ENCODE peak calls at places on chromosomes 2 and 18, in ten cellular contexts. One of them, this sample, is unnamed.

GRCh38 chr18:54416459-54416858 is 58.8 kb downstream of the C18orf54 start:
- DNase-seq in IMR-90: peak; percentile 46
- DNase-seq in esophagus squamous epithelium: no peak
- DNase-seq in body of pancreas: no peak
- DNase-seq in A549: no peak
- DNase-seq in spleen: no peak
- DNase-seq in esophagus muscularis mucosa: no peak
- DNase-seq in heart left ventricle: no peak
- DNase-seq in sigmoid colon: no peak
- DNase-seq in vagina: no peak
- DNase-seq in this sample: no peak

GRCh38 chr2:187461294-187462261 is 13.5 kb upstream of the CALCRL start:
- DNase-seq in spleen: no peak
- DNase-seq in A549: no peak
- DNase-seq in esophagus muscularis mucosa: no peak
- DNase-seq in esophagus squamous epithelium: no peak
- DNase-seq in body of pancreas: peak; percentile 55
- DNase-seq in vagina: no peak
- DNase-seq in heart left ventricle: no peak
- DNase-seq in sigmoid colon: no peak
- DNase-seq in IMR-90: no peak
- DNase-seq in this sample: no peak

GRCh38 chr2:97748397-97748796 is 35.0 kb downstream of the ZAP70 start:
- DNase-seq in IMR-90: no peak
- DNase-seq in A549: peak; percentile 51
- DNase-seq in vagina: no peak
- DNase-seq in heart left ventricle: peak; percentile 68
- DNase-seq in body of pancreas: no peak
- DNase-seq in sigmoid colon: no peak
- DNase-seq in spleen: peak; percentile 79
- DNase-seq in esophagus squamous epithelium: no peak
- DNase-seq in esophagus muscularis mucosa: no peak
- DNase-seq in this sample: no peak

GRCh38 chr2:113124181-113124961 is 3.0 kb upstream of the IL1RN start:
- DNase-seq in heart left ventricle: no peak
- DNase-seq in esophagus muscularis mucosa: peak; percentile 80
- DNase-seq in body of pancreas: no peak
- DNase-seq in vagina: no peak
- DNase-seq in sigmoid colon: no peak
- DNase-seq in IMR-90: peak; percentile 17
- DNase-seq in spleen: no peak
- DNase-seq in A549: no peak
- DNase-seq in esophagus squamous epithelium: no peak
- DNase-seq in this sample: peak; percentile 44

GRCh38 chr2:26299488-26300092 is 46.4 kb upstream of the SELENOI start:
- DNase-seq in IMR-90: peak; percentile 68
- DNase-seq in vagina: no peak
- DNase-seq in esophagus muscularis mucosa: no peak
- DNase-seq in body of pancreas: peak; percentile 55
- DNase-seq in esophagus squamous epithelium: no peak
- DNase-seq in sigmoid colon: no peak
- DNase-seq in A549: no peak
- DNase-seq in spleen: no peak
- DNase-seq in heart left ventricle: no peak
- DNase-seq in this sample: no peak

GRCh38 chr2:31937741-31938140 is 73.1 kb downstream of the MEMO1 start:
- DNase-seq in IMR-90: peak; percentile 69
- DNase-seq in A549: no peak
- DNase-seq in body of pancreas: no peak
- DNase-seq in spleen: no peak
- DNase-seq in esophagus squamous epithelium: no peak
- DNase-seq in esophagus muscularis mucosa: no peak
- DNase-seq in sigmoid colon: no peak
- DNase-seq in heart left ventricle: no peak
- DNase-seq in vagina: no peak
- DNase-seq in this sample: no peak

GRCh38 chr2:127678531-127678930 is 3.2 kb upstream of the LIMS2 start:
- DNase-seq in IMR-90: no peak
- DNase-seq in A549: no peak
- DNase-seq in vagina: peak; percentile 79
- DNase-seq in body of pancreas: no peak
- DNase-seq in sigmoid colon: peak; percentile 58
- DNase-seq in esophagus squamous epithelium: no peak
- DNase-seq in esophagus muscularis mucosa: no peak
- DNase-seq in spleen: no peak
- DNase-seq in heart left ventricle: no peak
- DNase-seq in this sample: no peak

GRCh38 chr2:30225131-30225762 is 6.1 kb upstream of the LBH start:
- DNase-seq in spleen: peak; percentile 84
- DNase-seq in sigmoid colon: peak; percentile 84
- DNase-seq in esophagus squamous epithelium: no peak
- DNase-seq in vagina: no peak
- DNase-seq in esophagus muscularis mucosa: no peak
- DNase-seq in A549: no peak
- DNase-seq in heart left ventricle: peak; percentile 43
- DNase-seq in body of pancreas: no peak
- DNase-seq in IMR-90: peak; percentile 87
- DNase-seq in this sample: no peak

GRCh38 chr2:151805961-151806360 is 22.3 kb downstream of the ARL5A start:
- DNase-seq in body of pancreas: no peak
- DNase-seq in sigmoid colon: no peak
- DNase-seq in A549: no peak
- DNase-seq in vagina: no peak
- DNase-seq in esophagus muscularis mucosa: no peak
- DNase-seq in heart left ventricle: no peak
- DNase-seq in spleen: no peak
- DNase-seq in IMR-90: no peak
- DNase-seq in esophagus squamous epithelium: no peak
- DNase-seq in this sample: no peak

GRCh38 chr18:23487738-23488625 is 15.3 kb upstream of the RMC1 start:
- DNase-seq in heart left ventricle: no peak
- DNase-seq in A549: no peak
- DNase-seq in IMR-90: peak; percentile 33
- DNase-seq in esophagus muscularis mucosa: no peak
- DNase-seq in spleen: peak; percentile 85
- DNase-seq in body of pancreas: peak; percentile 17
- DNase-seq in esophagus squamous epithelium: no peak
- DNase-seq in sigmoid colon: no peak
- DNase-seq in vagina: no peak
- DNase-seq in this sample: no peak

GRCh38 chr2:190986221-190986953 is 27.6 kb downstream of the STAT1 start:
- DNase-seq in spleen: no peak
- DNase-seq in vagina: no peak
- DNase-seq in body of pancreas: no peak
- DNase-seq in heart left ventricle: no peak
- DNase-seq in sigmoid colon: no peak
- DNase-seq in esophagus muscularis mucosa: no peak
- DNase-seq in IMR-90: no peak
- DNase-seq in esophagus squamous epithelium: no peak
- DNase-seq in A549: no peak
- DNase-seq in this sample: peak; percentile 30
- TF ChIP-seq POLR2A in spleen: no peak
- TF ChIP-seq POLR2A in vagina: no peak
- TF ChIP-seq POLR2A in body of pancreas: no peak
- TF ChIP-seq POLR2A in heart left ventricle: no peak
- TF ChIP-seq POLR2A in sigmoid colon: no peak
- TF ChIP-seq POLR2A in esophagus muscularis mucosa: no peak
- TF ChIP-seq POLR2A in IMR-90: no peak
- TF ChIP-seq POLR2A in esophagus squamous epithelium: no peak
- TF ChIP-seq POLR2A in A549: no peak
- TF ChIP-seq POLR2A in this sample: no peak

GRCh38 chr2:118718921-118719320 is 128.5 kb downstream of the EN1 start:
- DNase-seq in spleen: no peak
- DNase-seq in esophagus muscularis mucosa: no peak
- DNase-seq in sigmoid colon: no peak
- DNase-seq in esophagus squamous epithelium: no peak
- DNase-seq in A549: no peak
- DNase-seq in heart left ventricle: no peak
- DNase-seq in vagina: no peak
- DNase-seq in IMR-90: no peak
- DNase-seq in body of pancreas: no peak
- DNase-seq in this sample: no peak

GRCh38 chr2:118722976-118723375 is 124.5 kb downstream of the EN1 start:
- DNase-seq in esophagus muscularis mucosa: no peak
- DNase-seq in heart left ventricle: no peak
- DNase-seq in esophagus squamous epithelium: no peak
- DNase-seq in body of pancreas: no peak
- DNase-seq in A549: no peak
- DNase-seq in vagina: no peak
- DNase-seq in sigmoid colon: no peak
- DNase-seq in IMR-90: no peak
- DNase-seq in spleen: no peak
- DNase-seq in this sample: no peak

GRCh38 chr2:118723394-118723793 is 124.1 kb downstream of the EN1 start:
- DNase-seq in heart left ventricle: no peak
- DNase-seq in esophagus squamous epithelium: no peak
- DNase-seq in IMR-90: no peak
- DNase-seq in vagina: no peak
- DNase-seq in A549: no peak
- DNase-seq in esophagus muscularis mucosa: no peak
- DNase-seq in spleen: no peak
- DNase-seq in sigmoid colon: no peak
- DNase-seq in body of pancreas: no peak
- DNase-seq in this sample: no peak

GRCh38 chr2:118721817-118722551 is 125.5 kb downstream of the EN1 start:
- DNase-seq in sigmoid colon: no peak
- DNase-seq in esophagus squamous epithelium: no peak
- DNase-seq in body of pancreas: no peak
- DNase-seq in vagina: no peak
- DNase-seq in heart left ventricle: no peak
- DNase-seq in esophagus muscularis mucosa: no peak
- DNase-seq in spleen: no peak
- DNase-seq in IMR-90: no peak
- DNase-seq in A549: no peak
- DNase-seq in this sample: no peak

GRCh38 chr2:118720866-118721265 is 126.6 kb downstream of the EN1 start:
- DNase-seq in body of pancreas: no peak
- DNase-seq in spleen: no peak
- DNase-seq in A549: no peak
- DNase-seq in vagina: no peak
- DNase-seq in esophagus muscularis mucosa: no peak
- DNase-seq in esophagus squamous epithelium: no peak
- DNase-seq in heart left ventricle: no peak
- DNase-seq in sigmoid colon: no peak
- DNase-seq in IMR-90: no peak
- DNase-seq in this sample: no peak
- H3K27ac ChIP-seq in body of pancreas: no peak overlapping the region
- H3K27ac ChIP-seq in spleen: no peak overlapping the region
- H3K27ac ChIP-seq in A549: no peak overlapping the region
- H3K27ac ChIP-seq in vagina: no peak overlapping the region
- H3K27ac ChIP-seq in esophagus muscularis mucosa: no peak overlapping the region
- H3K27ac ChIP-seq in esophagus squamous epithelium: no peak overlapping the region
- H3K27ac ChIP-seq in heart left ventricle: no peak overlapping the region
- H3K27ac ChIP-seq in sigmoid colon: no peak overlapping the region
- H3K27ac ChIP-seq in IMR-90: no peak overlapping the region
- H3K27ac ChIP-seq in this sample: no peak overlapping the region

DNA sequence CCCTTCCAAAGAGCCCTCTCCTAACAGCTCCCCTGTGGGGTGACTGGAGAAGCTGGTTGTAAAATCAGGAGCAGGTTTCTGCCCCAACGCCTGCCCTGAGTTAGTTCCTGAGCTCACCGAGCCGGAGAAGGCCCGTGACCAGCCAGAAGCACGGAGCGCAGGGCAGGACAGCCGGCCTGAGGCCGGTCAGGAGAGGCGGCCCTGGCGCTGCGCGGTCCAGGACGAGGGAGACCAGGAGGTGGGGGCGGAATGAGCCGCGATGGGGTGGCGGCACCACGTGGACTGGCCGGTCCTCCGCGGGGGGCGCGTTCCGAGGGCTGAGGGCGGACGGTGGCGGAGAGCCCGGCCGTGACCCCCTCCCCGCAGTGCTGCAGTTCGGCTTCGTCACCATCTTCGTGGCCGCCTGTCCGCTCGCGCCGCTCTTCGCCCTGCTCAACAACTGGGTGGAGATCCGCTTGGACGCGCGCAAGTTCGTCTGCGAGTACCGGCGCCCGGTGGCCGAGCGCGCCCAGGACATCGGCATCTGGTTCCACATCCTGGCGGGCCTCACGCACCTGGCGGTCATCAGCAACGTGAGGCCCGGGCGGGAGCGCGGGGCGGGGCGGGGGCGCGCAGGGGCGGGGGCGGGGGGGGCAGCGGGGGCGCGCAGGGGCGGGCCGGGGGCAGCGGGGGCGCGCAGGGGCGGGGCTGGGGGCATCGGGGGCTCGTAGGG is 29.0 kb downstream of the ANO7 start:
- DNase-seq in heart left ventricle: peak; percentile 72
- DNase-seq in vagina: no peak
- DNase-seq in body of pancreas: peak; percentile 78
- DNase-seq in sigmoid colon: peak; percentile 87
- DNase-seq in esophagus muscularis mucosa: no peak
- DNase-seq in esophagus squamous epithelium: no peak
- DNase-seq in IMR-90: peak; percentile 72
- DNase-seq in spleen: peak; percentile 91
- DNase-seq in A549: peak; percentile 82
- DNase-seq in this sample: peak; percentile 83
- TF ChIP-seq POLR2A in heart left ventricle: no peak
- TF ChIP-seq POLR2A in vagina: no peak
- TF ChIP-seq POLR2A in body of pancreas: peak; percentile 37
- TF ChIP-seq POLR2A in sigmoid colon: no peak
- TF ChIP-seq POLR2A in esophagus muscularis mucosa: no peak
- TF ChIP-seq POLR2A in esophagus squamous epithelium: no peak
- TF ChIP-seq POLR2A in IMR-90: peak; percentile 18
- TF ChIP-seq POLR2A in spleen: no peak
- TF ChIP-seq POLR2A in A549: peak; percentile 23
- TF ChIP-seq POLR2A in this sample: no peak

GRCh38 chr2:218997730-218998129 is 4.5 kb upstream of the CRYBA2 start:
- DNase-seq in vagina: no peak
- DNase-seq in esophagus squamous epithelium: no peak
- DNase-seq in sigmoid colon: no peak
- DNase-seq in heart left ventricle: no peak
- DNase-seq in spleen: no peak
- DNase-seq in IMR-90: no peak
- DNase-seq in A549: no peak
- DNase-seq in esophagus muscularis mucosa: no peak
- DNase-seq in body of pancreas: peak; percentile 21
- DNase-seq in this sample: no peak

GRCh38 chr2:218996937-218997336 is 3.7 kb upstream of the CRYBA2 start:
- DNase-seq in heart left ventricle: no peak
- DNase-seq in vagina: no peak
- DNase-seq in spleen: no peak
- DNase-seq in IMR-90: no peak
- DNase-seq in esophagus squamous epithelium: no peak
- DNase-seq in sigmoid colon: no peak
- DNase-seq in A549: no peak
- DNase-seq in body of pancreas: peak; percentile 79
- DNase-seq in esophagus muscularis mucosa: no peak
- DNase-seq in this sample: peak; percentile 54

GRCh38 chr2:218995561-218995960 is 2.3 kb upstream of the CRYBA2 start:
- DNase-seq in IMR-90: no peak
- DNase-seq in spleen: no peak
- DNase-seq in body of pancreas: no peak
- DNase-seq in esophagus squamous epithelium: no peak
- DNase-seq in vagina: no peak
- DNase-seq in esophagus muscularis mucosa: no peak
- DNase-seq in sigmoid colon: no peak
- DNase-seq in A549: no peak
- DNase-seq in heart left ventricle: no peak
- DNase-seq in this sample: no peak

GRCh38 chr2:218998414-218999002 is 5.3 kb upstream of the CRYBA2 start:
- DNase-seq in IMR-90: no peak
- DNase-seq in spleen: no peak
- DNase-seq in vagina: no peak
- DNase-seq in esophagus squamous epithelium: no peak
- DNase-seq in heart left ventricle: no peak
- DNase-seq in sigmoid colon: no peak
- DNase-seq in body of pancreas: peak; percentile 27
- DNase-seq in A549: no peak
- DNase-seq in esophagus muscularis mucosa: no peak
- DNase-seq in this sample: no peak

GRCh38 chr2:218995972-218996644 is 2.9 kb upstream of the CRYBA2 start:
- DNase-seq in body of pancreas: peak; percentile 96
- DNase-seq in A549: peak; percentile 87
- DNase-seq in vagina: no peak
- DNase-seq in spleen: peak; percentile 90
- DNase-seq in esophagus squamous epithelium: no peak
- DNase-seq in sigmoid colon: peak; percentile 94
- DNase-seq in esophagus muscularis mucosa: no peak
- DNase-seq in heart left ventricle: peak; percentile 84
- DNase-seq in IMR-90: peak; percentile 77
- DNase-seq in this sample: peak; percentile 93
- H3K27ac ChIP-seq in body of pancreas: peak overlapping the region; percentile 98
- H3K27ac ChIP-seq in A549: peak overlapping the region; percentile 84
- H3K27ac ChIP-seq in vagina: no peak overlapping the region
- H3K27ac ChIP-seq in spleen: no peak overlapping the region
- H3K27ac ChIP-seq in esophagus squamous epithelium: no peak overlapping the region
- H3K27ac ChIP-seq in sigmoid colon: no peak overlapping the region
- H3K27ac ChIP-seq in esophagus muscularis mucosa: no peak overlapping the region
- H3K27ac ChIP-seq in heart left ventricle: no peak overlapping the region
- H3K27ac ChIP-seq in IMR-90: no peak overlapping the region
- H3K27ac ChIP-seq in this sample: no peak overlapping the region